ENCODE peak calls at places on chromosomes 13 and 19, in eight cellular contexts. One of them, this sample, is unnamed. For H3K9me3, the result is how much of the 10 kb centered on the place peaks cover.

GRCh38 chr19:995051-995827 is 5.0 kb upstream of the GRIN3B start:
- DNase-seq in CD4-positive, CD25-positive, alpha-beta regulatory T cell: no peak
- DNase-seq in A549: no peak
- DNase-seq in breast epithelium: no peak
- DNase-seq in cardiac muscle cell: no peak
- DNase-seq in heart right ventricle: no peak
- DNase-seq in GM23248: no peak
- DNase-seq in CD8-positive, alpha-beta T cell: no peak
- DNase-seq in this sample: no peak

GRCh38 chr13:43874512-43875092 is 4.9 kb downstream of the CCDC122 start:
- DNase-seq in CD8-positive, alpha-beta T cell: no peak
- DNase-seq in CD4-positive, CD25-positive, alpha-beta regulatory T cell: peak
- DNase-seq in cardiac muscle cell: peak
- DNase-seq in A549: peak
- DNase-seq in GM23248: peak
- DNase-seq in heart right ventricle: no peak
- DNase-seq in breast epithelium: no peak
- DNase-seq in this sample: no peak

GRCh38 chr13:113816248-113816924 is 47.5 kb downstream of the GAS6 start:
- DNase-seq in heart right ventricle: no peak
- DNase-seq in GM23248: peak
- DNase-seq in A549: no peak
- DNase-seq in cardiac muscle cell: no peak
- DNase-seq in CD8-positive, alpha-beta T cell: no peak
- DNase-seq in breast epithelium: no peak
- DNase-seq in CD4-positive, CD25-positive, alpha-beta regulatory T cell: no peak
- DNase-seq in this sample: no peak

GRCh38 chr13:22757530-22758120 is 423.2 kb upstream of the SGCG start:
- DNase-seq in A549: no peak
- DNase-seq in CD8-positive, alpha-beta T cell: no peak
- DNase-seq in cardiac muscle cell: peak
- DNase-seq in breast epithelium: no peak
- DNase-seq in heart right ventricle: no peak
- DNase-seq in CD4-positive, CD25-positive, alpha-beta regulatory T cell: no peak
- DNase-seq in GM23248: peak
- DNase-seq in this sample: no peak

GRCh38 chr19:14369399-14370168 is 11.7 kb upstream of the ADGRE5 start:
- DNase-seq in A549: no peak
- DNase-seq in heart right ventricle: no peak
- DNase-seq in cardiac muscle cell: peak
- DNase-seq in GM23248: peak
- DNase-seq in breast epithelium: peak
- DNase-seq in CD8-positive, alpha-beta T cell: peak
- DNase-seq in CD4-positive, CD25-positive, alpha-beta regulatory T cell: peak
- DNase-seq in this sample: no peak

GRCh38 chr13:113792821-113793717 is 34.0 kb downstream of the TMEM255B start:
- DNase-seq in A549: no peak
- DNase-seq in heart right ventricle: no peak
- DNase-seq in GM23248: peak
- DNase-seq in cardiac muscle cell: no peak
- DNase-seq in breast epithelium: no peak
- DNase-seq in CD8-positive, alpha-beta T cell: no peak
- DNase-seq in CD4-positive, CD25-positive, alpha-beta regulatory T cell: no peak
- DNase-seq in this sample: no peak

GRCh38 chr13:35720690-35721554 is 244.4 kb upstream of the MAB21L1 start:
- DNase-seq in CD8-positive, alpha-beta T cell: no peak
- DNase-seq in CD4-positive, CD25-positive, alpha-beta regulatory T cell: peak
- DNase-seq in GM23248: peak
- DNase-seq in A549: peak
- DNase-seq in heart right ventricle: peak
- DNase-seq in cardiac muscle cell: peak
- DNase-seq in breast epithelium: no peak
- DNase-seq in this sample: no peak

GRCh38 chr13:112624040-112624439 is 36.1 kb upstream of the TUBGCP3 start:
- DNase-seq in cardiac muscle cell: no peak
- DNase-seq in GM23248: no peak
- DNase-seq in breast epithelium: no peak
- DNase-seq in CD8-positive, alpha-beta T cell: no peak
- DNase-seq in A549: no peak
- DNase-seq in heart right ventricle: no peak
- DNase-seq in CD4-positive, CD25-positive, alpha-beta regulatory T cell: no peak
- DNase-seq in this sample: no peak

GRCh38 chr13:66673401-66673800 is 556.7 kb downstream of the PCDH9 start:
- DNase-seq in CD8-positive, alpha-beta T cell: no peak
- DNase-seq in GM23248: peak
- DNase-seq in heart right ventricle: no peak
- DNase-seq in cardiac muscle cell: no peak
- DNase-seq in breast epithelium: no peak
- DNase-seq in CD4-positive, CD25-positive, alpha-beta regulatory T cell: no peak
- DNase-seq in A549: no peak
- DNase-seq in this sample: no peak

GRCh38 chr19:11995174-11995573 is 30.3 kb downstream of the ZNF763 start:
- DNase-seq in GM23248: peak
- DNase-seq in CD8-positive, alpha-beta T cell: no peak
- DNase-seq in heart right ventricle: no peak
- DNase-seq in CD4-positive, CD25-positive, alpha-beta regulatory T cell: no peak
- DNase-seq in A549: no peak
- DNase-seq in breast epithelium: no peak
- DNase-seq in cardiac muscle cell: no peak
- DNase-seq in this sample: no peak

GRCh38 chr13:37868691-37869505 is 674 bp downstream of the TRPC4 start:
- DNase-seq in heart right ventricle: no peak
- DNase-seq in GM23248: peak
- DNase-seq in CD8-positive, alpha-beta T cell: no peak
- DNase-seq in CD4-positive, CD25-positive, alpha-beta regulatory T cell: no peak
- DNase-seq in breast epithelium: no peak
- DNase-seq in cardiac muscle cell: peak
- DNase-seq in A549: no peak
- DNase-seq in this sample: no peak

GRCh38 chr13:94154362-94154761 is 325.1 kb downstream of the DCT start:
- DNase-seq in cardiac muscle cell: no peak
- DNase-seq in CD8-positive, alpha-beta T cell: no peak
- DNase-seq in A549: no peak
- DNase-seq in breast epithelium: peak
- DNase-seq in heart right ventricle: no peak
- DNase-seq in GM23248: peak
- DNase-seq in CD4-positive, CD25-positive, alpha-beta regulatory T cell: no peak
- DNase-seq in this sample: no peak

GRCh38 chr13:39821977-39822376 is 166.5 kb downstream of the COG6 start:
- DNase-seq in heart right ventricle: no peak
- DNase-seq in breast epithelium: no peak
- DNase-seq in CD4-positive, CD25-positive, alpha-beta regulatory T cell: no peak
- DNase-seq in A549: no peak
- DNase-seq in cardiac muscle cell: no peak
- DNase-seq in GM23248: no peak
- DNase-seq in CD8-positive, alpha-beta T cell: no peak
- DNase-seq in this sample: no peak

GRCh38 chr13:49649244-49649962 is 21.1 kb downstream of the ARL11 start:
- DNase-seq in breast epithelium: no peak
- DNase-seq in CD8-positive, alpha-beta T cell: no peak
- DNase-seq in cardiac muscle cell: peak
- DNase-seq in A549: peak
- DNase-seq in heart right ventricle: no peak
- DNase-seq in GM23248: peak
- DNase-seq in CD4-positive, CD25-positive, alpha-beta regulatory T cell: no peak
- DNase-seq in this sample: peak

GRCh38 chr13:54633461-54633860 is 1604.8 kb downstream of the OLFM4 start:
- DNase-seq in CD8-positive, alpha-beta T cell: no peak
- DNase-seq in cardiac muscle cell: no peak
- DNase-seq in GM23248: no peak
- DNase-seq in breast epithelium: no peak
- DNase-seq in CD4-positive, CD25-positive, alpha-beta regulatory T cell: no peak
- DNase-seq in A549: no peak
- DNase-seq in heart right ventricle: no peak
- DNase-seq in this sample: no peak

GRCh38 chr19:532578-533484 is 1.3 kb downstream of the CDC34 start:
- DNase-seq in cardiac muscle cell: peak
- DNase-seq in CD4-positive, CD25-positive, alpha-beta regulatory T cell: peak
- DNase-seq in A549: peak
- DNase-seq in breast epithelium: peak
- DNase-seq in GM23248: peak
- DNase-seq in heart right ventricle: peak
- DNase-seq in CD8-positive, alpha-beta T cell: peak
- DNase-seq in this sample: no peak

GRCh38 chr19:34295103-34295502 is 40.7 kb downstream of the GARRE1 start:
- DNase-seq in CD4-positive, CD25-positive, alpha-beta regulatory T cell: no peak
- DNase-seq in heart right ventricle: no peak
- DNase-seq in cardiac muscle cell: no peak
- DNase-seq in A549: no peak
- DNase-seq in GM23248: no peak
- DNase-seq in CD8-positive, alpha-beta T cell: no peak
- DNase-seq in breast epithelium: no peak
- DNase-seq in this sample: no peak

GRCh38 chr13:98273824-98274786 is 97.0 kb upstream of the RNF113B start:
- DNase-seq in cardiac muscle cell: peak
- DNase-seq in CD4-positive, CD25-positive, alpha-beta regulatory T cell: no peak
- DNase-seq in heart right ventricle: no peak
- DNase-seq in GM23248: no peak
- DNase-seq in CD8-positive, alpha-beta T cell: no peak
- DNase-seq in A549: no peak
- DNase-seq in breast epithelium: no peak
- DNase-seq in this sample: no peak

GRCh38 chr19:30161770-30162169 is 210.4 kb upstream of the ZNF536 start:
- DNase-seq in cardiac muscle cell: no peak
- DNase-seq in GM23248: no peak
- DNase-seq in heart right ventricle: no peak
- DNase-seq in A549: no peak
- DNase-seq in CD8-positive, alpha-beta T cell: no peak
- DNase-seq in breast epithelium: no peak
- DNase-seq in CD4-positive, CD25-positive, alpha-beta regulatory T cell: no peak
- DNase-seq in this sample: no peak

GRCh38 chr19:5899728-5900526 is 3.7 kb downstream of the NDUFA11 start:
- DNase-seq in heart right ventricle: no peak
- DNase-seq in A549: no peak
- DNase-seq in breast epithelium: no peak
- DNase-seq in GM23248: no peak
- DNase-seq in CD4-positive, CD25-positive, alpha-beta regulatory T cell: no peak
- DNase-seq in CD8-positive, alpha-beta T cell: no peak
- DNase-seq in cardiac muscle cell: no peak
- DNase-seq in this sample: no peak

GRCh38 chr19:28067882-28068281 is 1145.1 kb downstream of the UQCRFS1 start:
- DNase-seq in heart right ventricle: no peak
- DNase-seq in CD4-positive, CD25-positive, alpha-beta regulatory T cell: no peak
- DNase-seq in A549: no peak
- DNase-seq in breast epithelium: no peak
- DNase-seq in GM23248: no peak
- DNase-seq in CD8-positive, alpha-beta T cell: no peak
- DNase-seq in cardiac muscle cell: no peak
- DNase-seq in this sample: no peak

GRCh38 chr19:40512473-40513344 is 45.9 kb downstream of the SPTBN4 start:
- DNase-seq in A549: no peak
- DNase-seq in breast epithelium: no peak
- DNase-seq in CD8-positive, alpha-beta T cell: no peak
- DNase-seq in GM23248: peak
- DNase-seq in cardiac muscle cell: peak
- DNase-seq in heart right ventricle: no peak
- DNase-seq in CD4-positive, CD25-positive, alpha-beta regulatory T cell: no peak
- DNase-seq in this sample: no peak

DNA sequence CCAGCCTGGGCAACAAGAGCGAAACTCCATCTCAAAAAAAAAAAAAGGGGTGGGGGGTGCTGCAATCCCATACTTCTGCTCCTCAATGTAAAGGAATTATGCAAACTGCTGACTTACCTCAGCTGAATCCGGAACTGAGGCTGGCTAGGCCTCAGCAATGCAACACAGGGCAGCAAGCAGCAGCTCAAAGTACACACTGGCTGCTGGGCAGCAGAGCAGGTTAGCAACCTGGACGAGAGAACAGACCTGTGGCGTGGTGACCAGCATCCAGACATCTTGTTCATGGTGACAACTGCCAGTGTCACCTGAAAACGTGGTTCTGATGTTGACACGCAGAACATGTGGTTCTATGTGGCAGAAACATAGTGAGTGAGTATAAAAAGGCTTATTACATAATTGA is 28.1 kb downstream of the ZNF14 start:
- DNase-seq in GM23248: no peak
- DNase-seq in cardiac muscle cell: no peak
- DNase-seq in CD4-positive, CD25-positive, alpha-beta regulatory T cell: no peak
- DNase-seq in heart right ventricle: no peak
- DNase-seq in CD8-positive, alpha-beta T cell: no peak
- DNase-seq in breast epithelium: no peak
- DNase-seq in A549: no peak
- DNase-seq in this sample: no peak
- H3K9me3 ChIP-seq in GM23248: under half
- H3K9me3 ChIP-seq in cardiac muscle cell: under half
- H3K9me3 ChIP-seq in CD4-positive, CD25-positive, alpha-beta regulatory T cell: half or more
- H3K9me3 ChIP-seq in heart right ventricle: half or more
- H3K9me3 ChIP-seq in CD8-positive, alpha-beta T cell: under half
- H3K9me3 ChIP-seq in breast epithelium: half or more
- H3K9me3 ChIP-seq in A549: under half
- H3K9me3 ChIP-seq in this sample: under half

DNA sequence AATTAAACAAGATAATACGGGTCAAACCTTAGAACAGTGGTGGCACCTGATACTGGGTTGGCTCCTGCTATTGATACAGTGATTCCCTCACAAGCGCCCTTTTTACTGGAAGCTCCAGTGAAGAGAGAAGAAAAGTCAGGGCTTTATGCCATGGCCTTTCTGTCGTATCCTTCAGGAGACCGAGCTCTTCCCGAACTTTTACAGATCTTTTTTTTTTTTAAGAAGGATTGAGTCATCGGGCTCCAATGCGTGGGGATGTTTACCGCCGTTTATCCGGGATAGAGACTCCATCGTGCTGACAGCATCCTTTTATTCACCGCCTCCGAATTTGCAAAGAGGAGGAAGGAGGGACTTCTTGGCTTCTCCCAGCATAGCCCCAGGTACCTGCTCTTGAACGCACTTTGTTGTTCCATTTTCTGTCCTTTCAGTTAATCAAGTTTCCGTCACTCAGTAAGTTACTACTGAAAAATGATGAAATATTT is 574 bp downstream of the ZNF227 start:
- DNase-seq in CD8-positive, alpha-beta T cell: no peak
- DNase-seq in GM23248: peak
- DNase-seq in cardiac muscle cell: no peak
- DNase-seq in breast epithelium: no peak
- DNase-seq in heart right ventricle: no peak
- DNase-seq in CD4-positive, CD25-positive, alpha-beta regulatory T cell: no peak
- DNase-seq in A549: no peak
- DNase-seq in this sample: no peak
- H3K27ac ChIP-seq in CD8-positive, alpha-beta T cell: peak
- H3K27ac ChIP-seq in GM23248: peak
- H3K27ac ChIP-seq in cardiac muscle cell: peak
- H3K27ac ChIP-seq in breast epithelium: peak
- H3K27ac ChIP-seq in heart right ventricle: peak
- H3K27ac ChIP-seq in CD4-positive, CD25-positive, alpha-beta regulatory T cell: peak
- H3K27ac ChIP-seq in A549: peak
- H3K27ac ChIP-seq in this sample: peak

GRCh38 chr19:51760811-51761356 is at the start of gene FPR2:
- DNase-seq in CD4-positive, CD25-positive, alpha-beta regulatory T cell: no peak
- DNase-seq in GM23248: no peak
- DNase-seq in cardiac muscle cell: no peak
- DNase-seq in heart right ventricle: no peak
- DNase-seq in breast epithelium: no peak
- DNase-seq in A549: no peak
- DNase-seq in CD8-positive, alpha-beta T cell: no peak
- DNase-seq in this sample: no peak

GRCh38 chr19:51761696-51762095 is 716 bp downstream of the FPR2 start:
- DNase-seq in CD4-positive, CD25-positive, alpha-beta regulatory T cell: no peak
- DNase-seq in breast epithelium: no peak
- DNase-seq in cardiac muscle cell: no peak
- DNase-seq in GM23248: no peak
- DNase-seq in A549: no peak
- DNase-seq in heart right ventricle: no peak
- DNase-seq in CD8-positive, alpha-beta T cell: no peak
- DNase-seq in this sample: no peak
- H3K4me3 ChIP-seq in CD4-positive, CD25-positive, alpha-beta regulatory T cell: no peak
- H3K4me3 ChIP-seq in breast epithelium: no peak
- H3K4me3 ChIP-seq in cardiac muscle cell: no peak
- H3K4me3 ChIP-seq in GM23248: no peak
- H3K4me3 ChIP-seq in A549: no peak
- H3K4me3 ChIP-seq in heart right ventricle: no peak
- H3K4me3 ChIP-seq in CD8-positive, alpha-beta T cell: no peak
- H3K4me3 ChIP-seq in this sample: no peak

GRCh38 chr13:28885191-28885590 is 65.1 kb downstream of the MTUS2 start:
- DNase-seq in cardiac muscle cell: no peak
- DNase-seq in GM23248: no peak
- DNase-seq in heart right ventricle: no peak
- DNase-seq in CD4-positive, CD25-positive, alpha-beta regulatory T cell: no peak
- DNase-seq in CD8-positive, alpha-beta T cell: no peak
- DNase-seq in breast epithelium: no peak
- DNase-seq in A549: no peak
- DNase-seq in this sample: no peak
- H3K9me3 ChIP-seq in cardiac muscle cell: under half
- H3K9me3 ChIP-seq in GM23248: under half
- H3K9me3 ChIP-seq in heart right ventricle: under half
- H3K9me3 ChIP-seq in CD4-positive, CD25-positive, alpha-beta regulatory T cell: under half
- H3K9me3 ChIP-seq in CD8-positive, alpha-beta T cell: under half
- H3K9me3 ChIP-seq in breast epithelium: under half
- H3K9me3 ChIP-seq in A549: under half
- H3K9me3 ChIP-seq in this sample: under half